ENCODE peak calls at places on chromosomes 11 and 22, in eight cellular contexts. One of them, this sample, is unnamed.

GRCh38 chr22:37312549-37313183 is 30.4 kb downstream of the CYTH4 start:
- DNase-seq in cardiac muscle cell: no peak
- DNase-seq in esophagus squamous epithelium: no peak
- DNase-seq in right atrium auricular region: no peak
- DNase-seq in aorta: no peak
- DNase-seq in A549: no peak
- DNase-seq in pancreas: no peak
- DNase-seq in CD4-positive, alpha-beta memory T cell: no peak
- DNase-seq in this sample: no peak

GRCh38 chr11:84498016-84498415 is 1129.1 kb downstream of the DLG2 start:
- DNase-seq in cardiac muscle cell: peak; percentile 89
- DNase-seq in esophagus squamous epithelium: no peak
- DNase-seq in right atrium auricular region: no peak
- DNase-seq in aorta: peak; percentile 75
- DNase-seq in A549: no peak
- DNase-seq in pancreas: no peak
- DNase-seq in CD4-positive, alpha-beta memory T cell: no peak
- DNase-seq in this sample: no peak

GRCh38 chr11:35011944-35012343 is 95.5 kb downstream of the PDHX start:
- DNase-seq in cardiac muscle cell: no peak
- DNase-seq in esophagus squamous epithelium: no peak
- DNase-seq in right atrium auricular region: no peak
- DNase-seq in aorta: no peak
- DNase-seq in A549: no peak
- DNase-seq in pancreas: no peak
- DNase-seq in CD4-positive, alpha-beta memory T cell: no peak
- DNase-seq in this sample: no peak

GRCh38 chr11:31824791-31825452 is 13.8 kb upstream of the PAX6 start:
- DNase-seq in cardiac muscle cell: no peak
- DNase-seq in esophagus squamous epithelium: no peak
- DNase-seq in right atrium auricular region: no peak
- DNase-seq in aorta: no peak
- DNase-seq in A549: no peak
- DNase-seq in pancreas: no peak
- DNase-seq in CD4-positive, alpha-beta memory T cell: no peak
- DNase-seq in this sample: no peak

GRCh38 chr22:40960137-40960536 is 9.0 kb downstream of the RBX1 start:
- DNase-seq in cardiac muscle cell: no peak
- DNase-seq in esophagus squamous epithelium: no peak
- DNase-seq in right atrium auricular region: no peak
- DNase-seq in aorta: no peak
- DNase-seq in A549: no peak
- DNase-seq in pancreas: no peak
- DNase-seq in CD4-positive, alpha-beta memory T cell: no peak
- DNase-seq in this sample: no peak

GRCh38 chr22:17217179-17217578 is 2.1 kb downstream of the ADA2 start:
- DNase-seq in cardiac muscle cell: no peak
- DNase-seq in esophagus squamous epithelium: no peak
- DNase-seq in right atrium auricular region: no peak
- DNase-seq in aorta: no peak
- DNase-seq in A549: no peak
- DNase-seq in pancreas: no peak
- DNase-seq in CD4-positive, alpha-beta memory T cell: peak; percentile 31
- DNase-seq in this sample: no peak

GRCh38 chr11:109853156-109853776 is 239.9 kb upstream of the ZC3H12C start:
- DNase-seq in cardiac muscle cell: peak; percentile 90
- DNase-seq in esophagus squamous epithelium: no peak
- DNase-seq in right atrium auricular region: no peak
- DNase-seq in aorta: no peak
- DNase-seq in A549: peak; percentile 67
- DNase-seq in pancreas: no peak
- DNase-seq in CD4-positive, alpha-beta memory T cell: no peak
- DNase-seq in this sample: no peak

GRCh38 chr11:75777461-75778110 is 9.0 kb downstream of the DGAT2 start:
- DNase-seq in cardiac muscle cell: no peak
- DNase-seq in esophagus squamous epithelium: no peak
- DNase-seq in right atrium auricular region: no peak
- DNase-seq in aorta: peak; percentile 41
- DNase-seq in A549: no peak
- DNase-seq in pancreas: peak; percentile 26
- DNase-seq in CD4-positive, alpha-beta memory T cell: no peak
- DNase-seq in this sample: no peak

GRCh38 chr11:115941481-115941993 is 437.3 kb upstream of the CADM1 start:
- DNase-seq in cardiac muscle cell: peak; percentile 88
- DNase-seq in esophagus squamous epithelium: no peak
- DNase-seq in right atrium auricular region: peak; percentile 94
- DNase-seq in aorta: peak; percentile 89
- DNase-seq in A549: no peak
- DNase-seq in pancreas: no peak
- DNase-seq in CD4-positive, alpha-beta memory T cell: no peak
- DNase-seq in this sample: no peak

GRCh38 chr22:34847072-34847471 is 218.9 kb upstream of the ISX start:
- DNase-seq in cardiac muscle cell: no peak
- DNase-seq in esophagus squamous epithelium: no peak
- DNase-seq in right atrium auricular region: no peak
- DNase-seq in aorta: no peak
- DNase-seq in A549: no peak
- DNase-seq in pancreas: no peak
- DNase-seq in CD4-positive, alpha-beta memory T cell: no peak
- DNase-seq in this sample: no peak

GRCh38 chr11:61511383-61511782 is 2.8 kb downstream of the LRRC10B start:
- DNase-seq in cardiac muscle cell: no peak
- DNase-seq in esophagus squamous epithelium: no peak
- DNase-seq in right atrium auricular region: no peak
- DNase-seq in aorta: no peak
- DNase-seq in A549: no peak
- DNase-seq in pancreas: peak; percentile 32
- DNase-seq in CD4-positive, alpha-beta memory T cell: no peak
- DNase-seq in this sample: no peak

GRCh38 chr11:12973529-12974181 is 35.5 kb upstream of the RASSF10 start:
- DNase-seq in cardiac muscle cell: peak; percentile 47
- DNase-seq in esophagus squamous epithelium: no peak
- DNase-seq in right atrium auricular region: no peak
- DNase-seq in aorta: no peak
- DNase-seq in A549: no peak
- DNase-seq in pancreas: no peak
- DNase-seq in CD4-positive, alpha-beta memory T cell: no peak
- DNase-seq in this sample: no peak
- H3K27ac ChIP-seq in cardiac muscle cell: no peak overlapping the region
- H3K27ac ChIP-seq in esophagus squamous epithelium: no peak overlapping the region
- H3K27ac ChIP-seq in right atrium auricular region: no peak overlapping the region
- H3K27ac ChIP-seq in aorta: no peak overlapping the region
- H3K27ac ChIP-seq in A549: no peak overlapping the region
- H3K27ac ChIP-seq in pancreas: no peak overlapping the region
- H3K27ac ChIP-seq in CD4-positive, alpha-beta memory T cell: no peak overlapping the region
- H3K27ac ChIP-seq in this sample: no peak overlapping the region

GRCh38 chr22:26159886-26160285 is 9.4 kb upstream of the SEZ6L start:
- DNase-seq in cardiac muscle cell: no peak
- DNase-seq in esophagus squamous epithelium: no peak
- DNase-seq in right atrium auricular region: no peak
- DNase-seq in aorta: no peak
- DNase-seq in A549: no peak
- DNase-seq in pancreas: no peak
- DNase-seq in CD4-positive, alpha-beta memory T cell: no peak
- DNase-seq in this sample: no peak
- H3K27ac ChIP-seq in cardiac muscle cell: no peak overlapping the region
- H3K27ac ChIP-seq in esophagus squamous epithelium: no peak overlapping the region
- H3K27ac ChIP-seq in right atrium auricular region: no peak overlapping the region
- H3K27ac ChIP-seq in aorta: no peak overlapping the region
- H3K27ac ChIP-seq in A549: no peak overlapping the region
- H3K27ac ChIP-seq in pancreas: no peak overlapping the region
- H3K27ac ChIP-seq in CD4-positive, alpha-beta memory T cell: no peak overlapping the region
- H3K27ac ChIP-seq in this sample: no peak overlapping the region

GRCh38 chr11:78216571-78217287 is 28.0 kb downstream of the USP35 start:
- DNase-seq in cardiac muscle cell: no peak
- DNase-seq in esophagus squamous epithelium: no peak
- DNase-seq in right atrium auricular region: no peak
- DNase-seq in aorta: no peak
- DNase-seq in A549: peak; percentile 16
- DNase-seq in pancreas: no peak
- DNase-seq in CD4-positive, alpha-beta memory T cell: no peak
- DNase-seq in this sample: no peak
- H3K27ac ChIP-seq in cardiac muscle cell: no peak overlapping the region
- H3K27ac ChIP-seq in esophagus squamous epithelium: no peak overlapping the region
- H3K27ac ChIP-seq in right atrium auricular region: no peak overlapping the region
- H3K27ac ChIP-seq in aorta: no peak overlapping the region
- H3K27ac ChIP-seq in A549: no peak overlapping the region
- H3K27ac ChIP-seq in pancreas: no peak overlapping the region
- H3K27ac ChIP-seq in CD4-positive, alpha-beta memory T cell: no peak overlapping the region
- H3K27ac ChIP-seq in this sample: no peak overlapping the region

DNA sequence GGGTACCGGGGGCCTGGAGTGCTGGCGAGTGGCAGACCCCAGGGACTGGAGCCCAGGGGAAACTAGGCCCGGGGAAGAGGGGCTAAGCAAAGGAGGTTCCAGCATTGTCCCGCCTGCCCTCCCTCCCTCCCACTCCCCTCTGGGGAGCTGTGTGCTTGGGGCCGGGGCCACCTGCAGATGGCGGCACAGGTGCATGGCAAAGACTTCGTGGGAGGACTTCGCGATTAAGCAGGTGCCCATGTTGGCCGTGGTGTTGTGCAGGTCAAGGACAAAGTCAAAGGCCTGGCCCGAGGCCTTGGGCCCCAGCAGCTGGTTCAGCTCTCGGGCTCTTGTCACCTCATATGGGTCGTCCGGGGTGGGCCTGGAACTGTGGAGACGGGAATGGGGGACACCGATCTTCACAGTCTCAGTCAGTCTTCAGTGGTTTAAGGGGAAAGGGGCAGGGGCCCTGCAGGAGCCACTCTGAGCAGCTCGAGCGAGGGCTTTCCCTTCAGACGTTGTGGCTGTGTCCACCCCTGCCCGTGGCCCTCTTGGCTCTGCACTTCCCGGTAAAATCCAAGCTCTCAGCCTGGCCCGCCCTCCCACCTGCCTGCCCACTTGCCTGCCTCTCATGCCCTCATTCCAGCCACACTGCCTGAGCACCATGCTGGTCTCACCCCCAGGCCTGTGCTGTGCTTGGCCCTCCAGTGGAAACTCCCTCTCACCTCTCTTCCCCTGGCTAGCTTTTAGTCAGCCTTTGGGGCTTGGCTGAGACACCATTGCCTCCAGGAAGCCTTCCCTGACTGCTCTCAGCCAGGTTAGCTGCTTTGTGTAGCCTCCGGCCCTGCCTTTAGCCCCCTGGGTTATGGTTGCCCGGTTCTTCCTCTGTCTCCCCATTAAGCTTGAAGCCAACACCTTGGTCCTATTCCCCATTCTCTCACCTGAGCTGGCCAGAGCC is 4.7 kb downstream of the ACY3 start:
- DNase-seq in cardiac muscle cell: no peak
- DNase-seq in esophagus squamous epithelium: no peak
- DNase-seq in right atrium auricular region: no peak
- DNase-seq in aorta: no peak
- DNase-seq in A549: no peak
- DNase-seq in pancreas: peak; percentile 93
- DNase-seq in CD4-positive, alpha-beta memory T cell: no peak
- DNase-seq in this sample: no peak
- H3K27ac ChIP-seq in cardiac muscle cell: no peak overlapping the region
- H3K27ac ChIP-seq in esophagus squamous epithelium: no peak overlapping the region
- H3K27ac ChIP-seq in right atrium auricular region: no peak overlapping the region
- H3K27ac ChIP-seq in aorta: no peak overlapping the region
- H3K27ac ChIP-seq in A549: no peak overlapping the region
- H3K27ac ChIP-seq in pancreas: peak overlapping the region; percentile 60
- H3K27ac ChIP-seq in CD4-positive, alpha-beta memory T cell: no peak overlapping the region
- H3K27ac ChIP-seq in this sample: no peak overlapping the region

DNA sequence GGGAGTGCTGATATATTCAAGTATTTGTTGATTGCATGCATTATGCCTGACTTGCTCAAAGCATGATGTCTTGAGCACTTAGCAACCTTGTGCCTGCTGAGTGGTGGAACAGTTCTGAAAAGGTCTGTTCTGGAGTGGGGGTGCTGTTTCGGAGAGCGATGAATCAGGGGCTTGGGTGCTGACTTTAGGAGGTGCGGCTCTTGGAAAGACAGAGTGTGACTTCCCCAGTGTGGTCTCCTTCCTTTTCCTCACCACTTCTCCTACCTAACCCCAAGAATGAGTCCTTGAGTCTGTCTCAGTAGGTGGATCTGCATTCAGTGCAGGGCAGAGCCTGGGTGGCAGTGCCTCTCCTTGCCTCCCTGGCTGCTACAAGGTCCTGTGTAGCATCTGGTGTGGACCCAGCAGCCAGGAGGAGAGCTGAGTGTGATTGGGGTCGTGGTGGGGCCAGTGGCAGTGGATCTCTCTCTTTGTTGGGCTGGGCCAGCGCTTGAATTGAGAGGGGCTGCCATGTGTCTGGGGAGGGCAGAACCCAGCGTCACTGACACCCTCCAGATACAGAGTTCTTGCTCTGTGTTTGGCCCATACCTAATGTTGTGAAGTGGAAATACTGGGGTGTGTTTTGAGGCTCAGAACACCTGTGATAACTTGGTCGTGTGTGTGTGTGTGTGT is 35.9 kb downstream of the ST3GAL4 start:
- DNase-seq in cardiac muscle cell: no peak
- DNase-seq in esophagus squamous epithelium: no peak
- DNase-seq in right atrium auricular region: no peak
- DNase-seq in aorta: no peak
- DNase-seq in A549: no peak
- DNase-seq in pancreas: no peak
- DNase-seq in CD4-positive, alpha-beta memory T cell: no peak
- DNase-seq in this sample: no peak
- H3K27ac ChIP-seq in cardiac muscle cell: peak overlapping the region; percentile 27
- H3K27ac ChIP-seq in esophagus squamous epithelium: no peak overlapping the region
- H3K27ac ChIP-seq in right atrium auricular region: peak overlapping the region; percentile 85
- H3K27ac ChIP-seq in aorta: no peak overlapping the region
- H3K27ac ChIP-seq in A549: no peak overlapping the region
- H3K27ac ChIP-seq in pancreas: no peak overlapping the region
- H3K27ac ChIP-seq in CD4-positive, alpha-beta memory T cell: no peak overlapping the region
- H3K27ac ChIP-seq in this sample: peak overlapping the region; percentile 78

GRCh38 chr11:29844701-29845379 is 172.0 kb downstream of the KCNA4 start:
- DNase-seq in cardiac muscle cell: no peak
- DNase-seq in esophagus squamous epithelium: no peak
- DNase-seq in right atrium auricular region: no peak
- DNase-seq in aorta: no peak
- DNase-seq in A549: no peak
- DNase-seq in pancreas: no peak
- DNase-seq in CD4-positive, alpha-beta memory T cell: no peak
- DNase-seq in this sample: no peak

DNA sequence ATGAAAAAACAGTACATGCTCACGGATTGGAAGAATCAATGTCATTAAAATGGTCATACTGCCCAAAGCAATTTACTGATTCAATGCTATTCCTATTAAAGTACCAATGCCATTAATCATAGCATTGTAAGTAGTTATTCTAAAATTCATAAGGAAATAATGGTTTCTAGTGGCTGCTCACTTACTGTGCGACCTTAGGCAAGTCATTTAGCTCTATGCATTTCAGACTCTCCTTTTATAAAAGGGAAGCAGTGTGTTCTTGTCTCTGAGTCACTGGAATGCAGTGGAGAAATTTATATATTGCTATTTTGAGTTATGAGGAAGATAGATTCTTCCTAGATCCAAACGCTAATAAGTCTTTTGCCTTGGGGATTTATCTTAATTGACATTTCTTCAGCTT is 174.8 kb downstream of the KCNA4 start:
- DNase-seq in cardiac muscle cell: no peak
- DNase-seq in esophagus squamous epithelium: no peak
- DNase-seq in right atrium auricular region: no peak
- DNase-seq in aorta: no peak
- DNase-seq in A549: no peak
- DNase-seq in pancreas: no peak
- DNase-seq in CD4-positive, alpha-beta memory T cell: no peak
- DNase-seq in this sample: no peak
- H3K27ac ChIP-seq in cardiac muscle cell: no peak overlapping the region
- H3K27ac ChIP-seq in esophagus squamous epithelium: no peak overlapping the region
- H3K27ac ChIP-seq in right atrium auricular region: no peak overlapping the region
- H3K27ac ChIP-seq in aorta: no peak overlapping the region
- H3K27ac ChIP-seq in A549: no peak overlapping the region
- H3K27ac ChIP-seq in pancreas: no peak overlapping the region
- H3K27ac ChIP-seq in CD4-positive, alpha-beta memory T cell: no peak overlapping the region
- H3K27ac ChIP-seq in this sample: no peak overlapping the region